ENCODE peak calls at places on chromosomes 6 and 20, in seven cellular contexts. E is AG10803, B is esophagus muscularis mucosa, Y is Peyer's patch, V is fibroblast of mammary gland, L is PC-3, J is left ventricle myocardium inferior. S is an unnamed sample.

GRCh38 chr6:47163536-47163935 is 121.4 kb upstream of the ADGRF1 start:
- DNase-seq in E (no peak), B (peak; percentile 12), Y (no peak), V (no peak), L (no peak), J (no peak), S (no peak)

GRCh38 chr6:49264909-49265308 is 198.1 kb downstream of the MMUT start:
- DNase-seq in E (no peak), B (no peak), Y (no peak), V (no peak), L (no peak), J (no peak), S (no peak)

GRCh38 chr6:111759836-111760785 is 113.1 kb downstream of the FYN start:
- DNase-seq in E (peak; percentile 91), B (no peak), Y (no peak), V (peak; percentile 94), L (no peak), J (no peak), S (no peak)

GRCh38 chr20:61487346-61488022 is 235.4 kb downstream of the CDH4 start:
- DNase-seq in E (peak; percentile 62), B (no peak), Y (no peak), V (peak; percentile 50), L (no peak), J (no peak), S (no peak)

GRCh38 chr6:115830895-115831294 is 229.8 kb downstream of the FRK start:
- DNase-seq in E (no peak), B (no peak), Y (no peak), V (no peak), L (peak; percentile 27), J (no peak), S (no peak)

GRCh38 chr6:14337157-14337556 is 219.6 kb downstream of the CD83 start:
- DNase-seq in E (peak; percentile 72), B (no peak), Y (no peak), V (peak; percentile 64), L (no peak), J (no peak), S (no peak)

GRCh38 chr6:35148167-35148741 is 7.1 kb upstream of the TCP11 start:
- DNase-seq in E (peak; percentile 44), B (no peak), Y (no peak), V (peak; percentile 86), L (peak; percentile 84), J (no peak), S (peak; percentile 46)

GRCh38 chr6:72386324-72386723 is 235.5 kb upstream of the KCNQ5 start:
- DNase-seq in E (peak; percentile 3), B (no peak), Y (no peak), V (peak; percentile 66), L (no peak), J (no peak), S (no peak)

GRCh38 chr6:161138545-161139303 is 135.1 kb downstream of the AGPAT4 start:
- DNase-seq in E (no peak), B (peak; percentile 77), Y (no peak), V (no peak), L (no peak), J (no peak), S (no peak)

GRCh38 chr6:84508981-84509380 is 255.4 kb downstream of the TBX18 start:
- DNase-seq in E (peak; percentile 43), B (no peak), Y (no peak), V (peak; percentile 29), L (no peak), J (no peak), S (no peak)

GRCh38 chr6:82396964-82397761 is 33.5 kb downstream of the TPBG start:
- DNase-seq in E (peak; percentile 91), B (no peak), Y (no peak), V (peak; percentile 99), L (peak; percentile 93), J (no peak), S (no peak)

GRCh38 chr6:147154454-147154853 is 49.8 kb upstream of the STXBP5 start:
- DNase-seq in E (peak; percentile 42), B (no peak), Y (no peak), V (peak; percentile 93), L (peak; percentile 94), J (no peak), S (no peak)

GRCh38 chr6:85250586-85251216 is 199.2 kb upstream of the NT5E start:
- DNase-seq in E (peak; percentile 9), B (no peak), Y (no peak), V (peak; percentile 54), L (no peak), J (no peak), S (no peak)

GRCh38 chr6:169019727-169020491 is 233.7 kb downstream of the THBS2 start:
- DNase-seq in E (no peak), B (peak; percentile 90), Y (no peak), V (peak; percentile 57), L (peak; percentile 28), J (no peak), S (no peak)

GRCh38 chr20:57693002-57693582 is 16.7 kb downstream of the PMEPA1 start:
- DNase-seq in E (no peak), B (no peak), Y (peak; percentile 85), V (no peak), L (peak; percentile 100), J (no peak), S (no peak)

GRCh38 chr6:169851641-169852503 is 100.5 kb downstream of the ERMARD start:
- DNase-seq in E (no peak), B (peak; percentile 64), Y (no peak), V (no peak), L (peak; percentile 73), J (no peak), S (peak; percentile 81)

GRCh38 chr6:63503199-63503598 is 69.1 kb upstream of the LOC128125822 start:
- DNase-seq in E (no peak), B (no peak), Y (no peak), V (no peak), L (no peak), J (no peak), S (no peak)

GRCh38 chr6:27216874-27217273 is 30.6 kb upstream of the PRSS16 start:
- DNase-seq in E (no peak), B (no peak), Y (no peak), V (no peak), L (no peak), J (no peak), S (no peak)

GRCh38 chr6:27209659-27210269 is 37.7 kb upstream of the PRSS16 start:
- DNase-seq in E (no peak), B (no peak), Y (no peak), V (peak; percentile 17), L (no peak), J (no peak), S (no peak)

GRCh38 chr6:27209167-27209566 is 38.3 kb upstream of the PRSS16 start:
- DNase-seq in E (no peak), B (no peak), Y (no peak), V (no peak), L (no peak), J (no peak), S (no peak)

GRCh38 chr6:27214126-27214601 is 33.3 kb upstream of the PRSS16 start:
- DNase-seq in E (no peak), B (no peak), Y (no peak), V (no peak), L (no peak), J (no peak), S (no peak)

DNA sequence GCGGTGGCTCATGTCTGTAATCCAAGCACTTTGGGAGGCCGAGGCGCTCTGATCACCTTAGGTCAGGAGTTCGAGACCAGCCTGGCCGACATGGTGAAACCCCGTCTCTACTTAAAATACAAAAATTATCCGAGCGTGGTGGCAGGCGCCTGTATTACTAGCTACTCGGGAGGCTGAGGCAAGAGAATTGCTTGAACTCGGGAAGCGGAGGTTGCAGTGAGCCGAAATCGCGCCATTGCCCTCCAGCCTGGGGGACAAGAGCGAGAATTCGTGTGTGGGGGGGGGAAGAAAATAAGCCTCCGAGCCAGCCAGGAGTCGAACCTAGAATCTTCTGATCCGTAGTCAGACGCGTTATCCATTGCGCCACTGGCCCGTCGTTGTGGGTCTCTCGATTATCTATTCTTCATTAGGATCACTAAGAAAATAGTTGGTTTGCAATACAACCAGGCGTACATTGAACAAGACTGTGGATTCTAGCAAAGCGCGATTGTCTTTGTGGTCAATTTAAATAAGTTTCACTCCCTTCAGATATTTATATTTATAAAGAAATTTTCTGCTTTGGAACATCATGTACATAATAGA is 33.9 kb upstream of the PRSS16 start:
- DNase-seq in E (no peak), B (no peak), Y (no peak), V (peak; percentile 66), L (no peak), J (no peak), S (no peak)
- TF ChIP-seq CTCF in E (no peak), B (no peak), Y (no peak), V (no peak), L (no peak), J (no peak), S (no peak)

DNA sequence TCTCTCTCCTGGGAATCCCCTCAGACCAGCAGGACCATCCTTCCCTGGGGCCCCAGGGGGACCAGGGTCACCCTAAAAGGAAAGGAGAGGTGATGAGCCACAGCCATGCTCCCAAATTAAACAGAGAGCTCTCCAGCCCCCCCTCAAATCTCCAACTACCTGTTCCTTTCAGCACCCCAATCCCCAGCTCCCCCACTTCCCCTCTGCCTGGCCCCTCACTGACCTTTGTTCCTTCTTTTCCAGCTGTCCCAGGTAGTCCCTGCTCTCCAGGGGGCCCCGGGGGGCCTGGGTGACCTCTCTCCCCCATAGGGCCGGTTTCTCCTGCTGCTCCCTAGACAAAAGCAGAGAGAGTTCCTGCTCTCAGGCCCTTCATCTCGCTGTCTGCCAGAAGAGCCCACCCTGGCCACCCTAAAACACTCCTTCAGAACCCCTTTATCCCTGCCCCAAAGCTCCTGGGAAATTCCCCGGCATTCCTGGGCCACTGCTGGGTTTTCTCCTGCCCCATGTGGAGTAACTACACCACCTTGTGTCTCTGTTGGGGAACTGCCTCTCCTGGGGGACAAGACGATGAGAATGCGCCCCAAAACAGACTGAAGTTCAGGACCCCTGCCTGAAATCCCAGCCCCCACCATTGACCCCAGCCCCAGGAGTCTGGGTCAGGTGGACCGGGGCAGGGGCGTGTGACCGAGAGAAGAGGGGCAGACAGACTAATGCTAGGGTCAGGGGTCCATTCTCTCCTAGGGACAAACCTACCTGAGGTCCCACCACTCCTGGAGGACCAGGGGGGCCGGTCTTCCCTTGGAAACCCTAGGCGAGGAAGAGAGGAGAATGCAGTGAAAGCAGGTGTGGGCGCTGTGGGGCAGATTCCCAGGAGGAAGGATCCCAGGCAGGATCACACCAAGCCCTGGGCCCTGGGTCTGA is 19.7 kb downstream of the COL11A2 start:
- DNase-seq in E (peak; percentile 41), B (no peak), Y (no peak), V (peak; percentile 31), L (peak; percentile 47), J (no peak), S (no peak)
- TF ChIP-seq CTCF in E (peak; percentile 83), B (peak; percentile 27), Y (peak; percentile 64), V (peak; percentile 50), L (peak; percentile 77), J (peak; percentile 59), S (peak; percentile 58)

GRCh38 chr6:16336056-16336810 is 97.8 kb downstream of the GMPR start:
- DNase-seq in E (peak; percentile 62), B (no peak), Y (no peak), V (no peak), L (no peak), J (no peak), S (no peak)
- TF ChIP-seq CTCF in E (peak; percentile 44), B (no peak), Y (no peak), V (no peak), L (no peak), J (no peak), S (no peak)

DNA sequence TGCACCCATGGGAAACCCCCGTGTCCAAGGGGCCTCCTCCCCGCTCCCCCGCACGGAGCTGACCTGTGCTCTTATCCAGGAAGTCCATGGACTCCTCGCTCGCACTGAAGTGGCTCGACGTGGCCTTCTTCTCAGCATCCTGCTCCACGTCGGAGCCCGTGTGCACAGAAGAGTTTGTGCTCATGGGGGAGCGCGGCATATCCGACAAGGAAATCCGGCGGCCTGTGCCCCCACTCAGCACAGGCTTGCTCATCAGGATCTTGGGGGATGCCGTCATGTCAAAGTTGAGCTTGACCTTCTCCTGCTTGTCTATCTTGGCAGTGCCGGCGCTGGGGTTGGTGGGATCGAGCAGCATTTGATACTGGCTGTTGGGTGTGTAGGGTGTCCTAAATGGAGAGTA is 80.2 kb downstream of the ZMYND8 start:
- DNase-seq in E (no peak), B (no peak), Y (no peak), V (no peak), L (no peak), J (no peak), S (no peak)
- TF ChIP-seq CTCF in E (no peak), B (no peak), Y (no peak), V (no peak), L (no peak), J (no peak), S (no peak)